ENCODE peak calls at places on chromosome 2, in ten cellular contexts. One of them, this sample, is unnamed.

GRCh38 chr2:177164584-177165052 is 48.0 kb upstream of the HNRNPA3 start:
- DNase-seq in GM23338: peak; percentile 88
- DNase-seq in MM.1S: peak; percentile 67
- DNase-seq in hepatocyte: peak; percentile 90
- DNase-seq in HCT116: peak; percentile 68
- DNase-seq in SK-N-SH: peak; percentile 78
- DNase-seq in GM23248: peak; percentile 91
- DNase-seq in Karpas-422: peak; percentile 90
- DNase-seq in PC-3: peak; percentile 83
- DNase-seq in PC-9: peak; percentile 87
- DNase-seq in this sample: peak; percentile 85

GRCh38 chr2:122236152-122236892 is 480.9 kb downstream of the TSN start:
- DNase-seq in HCT116: no peak
- DNase-seq in GM23248: peak; percentile 91
- DNase-seq in PC-9: peak; percentile 36
- DNase-seq in MM.1S: no peak
- DNase-seq in hepatocyte: no peak
- DNase-seq in SK-N-SH: peak; percentile 15
- DNase-seq in GM23338: no peak
- DNase-seq in Karpas-422: no peak
- DNase-seq in PC-3: peak; percentile 98
- DNase-seq in this sample: no peak

GRCh38 chr2:69997296-69998184 is 36.1 kb upstream of the ASPRV1 start:
- DNase-seq in SK-N-SH: no peak
- DNase-seq in PC-9: peak; percentile 82
- DNase-seq in GM23248: peak; percentile 88
- DNase-seq in HCT116: peak; percentile 57
- DNase-seq in MM.1S: no peak
- DNase-seq in PC-3: peak; percentile 94
- DNase-seq in hepatocyte: peak; percentile 51
- DNase-seq in GM23338: peak; percentile 19
- DNase-seq in Karpas-422: no peak
- DNase-seq in this sample: no peak

GRCh38 chr2:174675615-174676014 is 78.0 kb upstream of the WIPF1 start:
- DNase-seq in hepatocyte: no peak
- DNase-seq in Karpas-422: no peak
- DNase-seq in PC-9: no peak
- DNase-seq in PC-3: no peak
- DNase-seq in GM23338: no peak
- DNase-seq in MM.1S: no peak
- DNase-seq in HCT116: no peak
- DNase-seq in GM23248: no peak
- DNase-seq in SK-N-SH: no peak
- DNase-seq in this sample: no peak

GRCh38 chr2:55649211-55649610 is 31.8 kb upstream of the PPP4R3B start:
- DNase-seq in PC-9: no peak
- DNase-seq in GM23338: no peak
- DNase-seq in MM.1S: no peak
- DNase-seq in PC-3: no peak
- DNase-seq in GM23248: no peak
- DNase-seq in SK-N-SH: no peak
- DNase-seq in HCT116: no peak
- DNase-seq in Karpas-422: no peak
- DNase-seq in hepatocyte: no peak
- DNase-seq in this sample: no peak

GRCh38 chr2:16103614-16104344 is 163.4 kb downstream of the MYCN start:
- DNase-seq in HCT116: no peak
- DNase-seq in SK-N-SH: no peak
- DNase-seq in MM.1S: no peak
- DNase-seq in hepatocyte: no peak
- DNase-seq in Karpas-422: no peak
- DNase-seq in GM23248: no peak
- DNase-seq in PC-9: no peak
- DNase-seq in PC-3: no peak
- DNase-seq in GM23338: peak; percentile 76
- DNase-seq in this sample: no peak

GRCh38 chr2:236578411-236578846 is 8.8 kb downstream of the ACKR3 start:
- DNase-seq in SK-N-SH: no peak
- DNase-seq in Karpas-422: no peak
- DNase-seq in GM23338: no peak
- DNase-seq in MM.1S: no peak
- DNase-seq in hepatocyte: no peak
- DNase-seq in HCT116: no peak
- DNase-seq in PC-9: no peak
- DNase-seq in GM23248: no peak
- DNase-seq in PC-3: no peak
- DNase-seq in this sample: no peak

GRCh38 chr2:196967126-196967525 is 40.6 kb upstream of the PGAP1 start:
- DNase-seq in PC-9: no peak
- DNase-seq in GM23338: peak; percentile 62
- DNase-seq in HCT116: no peak
- DNase-seq in Karpas-422: no peak
- DNase-seq in MM.1S: no peak
- DNase-seq in hepatocyte: no peak
- DNase-seq in GM23248: peak; percentile 61
- DNase-seq in SK-N-SH: no peak
- DNase-seq in PC-3: no peak
- DNase-seq in this sample: no peak

GRCh38 chr2:240640939-240641338 is 15.7 kb downstream of the GPR35 start:
- DNase-seq in GM23248: peak; percentile 72
- DNase-seq in SK-N-SH: peak; percentile 85
- DNase-seq in hepatocyte: peak; percentile 76
- DNase-seq in PC-3: peak; percentile 50
- DNase-seq in MM.1S: no peak
- DNase-seq in HCT116: peak; percentile 29
- DNase-seq in PC-9: peak; percentile 66
- DNase-seq in GM23338: peak; percentile 86
- DNase-seq in Karpas-422: no peak
- DNase-seq in this sample: no peak

GRCh38 chr2:68994864-68995263 is 18.1 kb upstream of the ANTXR1 start:
- DNase-seq in PC-3: peak; percentile 91
- DNase-seq in PC-9: peak; percentile 60
- DNase-seq in SK-N-SH: no peak
- DNase-seq in GM23248: peak; percentile 93
- DNase-seq in MM.1S: no peak
- DNase-seq in HCT116: no peak
- DNase-seq in GM23338: no peak
- DNase-seq in hepatocyte: no peak
- DNase-seq in Karpas-422: no peak
- DNase-seq in this sample: no peak

GRCh38 chr2:228039752-228040534 is 141.5 kb downstream of the SPHKAP start:
- DNase-seq in GM23338: peak; percentile 67
- DNase-seq in PC-3: peak; percentile 51
- DNase-seq in hepatocyte: peak; percentile 48
- DNase-seq in MM.1S: peak; percentile 36
- DNase-seq in Karpas-422: peak; percentile 68
- DNase-seq in SK-N-SH: peak; percentile 25
- DNase-seq in PC-9: no peak
- DNase-seq in GM23248: peak; percentile 62
- DNase-seq in HCT116: peak; percentile 34
- DNase-seq in this sample: peak; percentile 36

GRCh38 chr2:223696719-223697118 is 94.6 kb upstream of the SCG2 start:
- DNase-seq in SK-N-SH: no peak
- DNase-seq in Karpas-422: no peak
- DNase-seq in MM.1S: no peak
- DNase-seq in HCT116: peak; percentile 87
- DNase-seq in GM23338: no peak
- DNase-seq in PC-3: peak; percentile 89
- DNase-seq in GM23248: peak; percentile 48
- DNase-seq in PC-9: peak; percentile 26
- DNase-seq in hepatocyte: no peak
- DNase-seq in this sample: no peak

GRCh38 chr2:126874961-126875360 is 23.7 kb upstream of the TEX51 start:
- DNase-seq in Karpas-422: no peak
- DNase-seq in GM23248: no peak
- DNase-seq in PC-9: no peak
- DNase-seq in hepatocyte: peak; percentile 69
- DNase-seq in MM.1S: no peak
- DNase-seq in HCT116: no peak
- DNase-seq in GM23338: no peak
- DNase-seq in SK-N-SH: no peak
- DNase-seq in PC-3: no peak
- DNase-seq in this sample: no peak

GRCh38 chr2:105862843-105863242 is 118.1 kb downstream of the NCK2 start:
- DNase-seq in MM.1S: no peak
- DNase-seq in hepatocyte: no peak
- DNase-seq in GM23248: peak; percentile 16
- DNase-seq in Karpas-422: no peak
- DNase-seq in SK-N-SH: no peak
- DNase-seq in PC-3: no peak
- DNase-seq in GM23338: no peak
- DNase-seq in HCT116: no peak
- DNase-seq in PC-9: no peak
- DNase-seq in this sample: no peak

GRCh38 chr2:128646091-128646490 is 327.4 kb upstream of the HS6ST1 start:
- DNase-seq in GM23338: no peak
- DNase-seq in SK-N-SH: no peak
- DNase-seq in Karpas-422: no peak
- DNase-seq in hepatocyte: no peak
- DNase-seq in PC-9: no peak
- DNase-seq in HCT116: no peak
- DNase-seq in PC-3: no peak
- DNase-seq in MM.1S: no peak
- DNase-seq in GM23248: no peak
- DNase-seq in this sample: no peak

GRCh38 chr2:174438146-174438886 is 42.8 kb downstream of the SCRN3 start:
- DNase-seq in PC-9: no peak
- DNase-seq in PC-3: no peak
- DNase-seq in GM23248: no peak
- DNase-seq in GM23338: no peak
- DNase-seq in MM.1S: no peak
- DNase-seq in hepatocyte: no peak
- DNase-seq in HCT116: no peak
- DNase-seq in SK-N-SH: no peak
- DNase-seq in Karpas-422: no peak
- DNase-seq in this sample: no peak

GRCh38 chr2:179604638-179605037 is 256.8 kb downstream of the ZNF385B start:
- DNase-seq in GM23248: no peak
- DNase-seq in HCT116: no peak
- DNase-seq in GM23338: no peak
- DNase-seq in Karpas-422: no peak
- DNase-seq in PC-3: no peak
- DNase-seq in hepatocyte: no peak
- DNase-seq in MM.1S: no peak
- DNase-seq in SK-N-SH: no peak
- DNase-seq in PC-9: no peak
- DNase-seq in this sample: no peak
- H3K9me2 ChIP-seq in GM23248: no peaks in the 10 kb centered on the region
- H3K9me2 ChIP-seq in HCT116: no peaks in the 10 kb centered on the region
- H3K9me2 ChIP-seq in GM23338: peaks cover 4% of the 10 kb centered on the region
- H3K9me2 ChIP-seq in Karpas-422: no peaks in the 10 kb centered on the region
- H3K9me2 ChIP-seq in PC-3: no peaks in the 10 kb centered on the region
- H3K9me2 ChIP-seq in hepatocyte: no peaks in the 10 kb centered on the region
- H3K9me2 ChIP-seq in MM.1S: no peaks in the 10 kb centered on the region
- H3K9me2 ChIP-seq in SK-N-SH: no peaks in the 10 kb centered on the region
- H3K9me2 ChIP-seq in PC-9: peaks cover 3% of the 10 kb centered on the region
- H3K9me2 ChIP-seq in this sample: no peaks in the 10 kb centered on the region

GRCh38 chr2:112480540-112481049 is 1.4 kb upstream of the TTL start:
- DNase-seq in PC-3: no peak
- DNase-seq in GM23248: no peak
- DNase-seq in GM23338: peak; percentile 36
- DNase-seq in MM.1S: peak; percentile 12
- DNase-seq in HCT116: no peak
- DNase-seq in PC-9: peak; percentile 9
- DNase-seq in Karpas-422: peak; percentile 68
- DNase-seq in SK-N-SH: peak; percentile 58
- DNase-seq in hepatocyte: peak; percentile 10
- DNase-seq in this sample: no peak
- H3K27ac ChIP-seq in PC-3: no peak overlapping the region
- H3K27ac ChIP-seq in GM23248: no peak overlapping the region
- H3K27ac ChIP-seq in GM23338: no peak overlapping the region
- H3K27ac ChIP-seq in MM.1S: no peak overlapping the region
- H3K27ac ChIP-seq in HCT116: peak overlapping the region; percentile 87
- H3K27ac ChIP-seq in PC-9: no peak overlapping the region
- H3K27ac ChIP-seq in Karpas-422: no peak overlapping the region
- H3K27ac ChIP-seq in SK-N-SH: peak overlapping the region; percentile 45
- H3K27ac ChIP-seq in hepatocyte: peak overlapping the region; percentile 92
- H3K27ac ChIP-seq in this sample: peak overlapping the region; percentile 89

DNA sequence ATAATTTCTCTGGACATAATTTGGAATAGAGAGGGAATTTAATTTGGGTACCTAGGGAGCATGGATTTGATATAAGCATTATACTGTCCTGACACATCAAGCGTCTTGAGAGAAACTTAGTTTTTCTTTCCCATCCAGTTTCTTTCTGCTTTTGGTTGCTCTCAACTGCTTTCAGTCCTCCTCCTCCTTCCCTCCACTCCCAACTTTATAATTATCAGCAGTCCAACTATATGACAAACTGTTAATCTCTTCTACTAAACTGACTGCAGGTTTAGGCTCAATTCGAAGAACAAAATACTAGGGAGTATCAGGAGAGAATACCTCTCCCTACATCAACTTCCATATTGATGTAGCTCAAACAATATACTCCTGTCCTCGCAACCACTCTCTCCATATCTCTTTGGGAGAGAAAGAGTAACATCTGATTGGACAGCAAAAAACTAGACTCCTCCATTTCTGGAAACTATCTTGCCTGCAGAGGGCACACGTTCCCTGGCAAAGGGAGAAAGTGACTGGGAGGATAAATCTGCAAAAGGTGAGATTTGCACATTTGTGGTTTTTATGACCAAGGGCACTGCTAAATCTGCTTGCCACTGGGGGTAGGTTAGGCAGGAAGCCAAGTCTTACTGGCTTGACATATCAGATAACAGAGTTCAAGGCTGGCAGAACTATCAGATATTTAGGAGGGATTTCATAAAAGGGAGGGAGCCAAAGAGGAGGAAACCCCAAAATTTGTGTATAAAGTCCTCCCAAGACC is 40.1 kb downstream of the ICA1L start:
- DNase-seq in GM23248: peak; percentile 65
- DNase-seq in Karpas-422: peak; percentile 93
- DNase-seq in HCT116: peak; percentile 61
- DNase-seq in SK-N-SH: peak; percentile 64
- DNase-seq in MM.1S: peak; percentile 92
- DNase-seq in hepatocyte: peak; percentile 44
- DNase-seq in GM23338: peak; percentile 73
- DNase-seq in PC-9: peak; percentile 29
- DNase-seq in PC-3: peak; percentile 86
- DNase-seq in this sample: peak; percentile 69
- H2AFZ ChIP-seq in GM23248: peak overlapping the region; percentile 40
- H2AFZ ChIP-seq in Karpas-422: no peak overlapping the region
- H2AFZ ChIP-seq in HCT116: peak overlapping the region; percentile 84
- H2AFZ ChIP-seq in SK-N-SH: no peak overlapping the region
- H2AFZ ChIP-seq in MM.1S: no peak overlapping the region
- H2AFZ ChIP-seq in hepatocyte: no peak overlapping the region
- H2AFZ ChIP-seq in GM23338: peak overlapping the region; percentile 15
- H2AFZ ChIP-seq in PC-9: peak overlapping the region; percentile 30
- H2AFZ ChIP-seq in PC-3: peak overlapping the region; percentile 59
- H2AFZ ChIP-seq in this sample: peak overlapping the region; percentile 55

DNA sequence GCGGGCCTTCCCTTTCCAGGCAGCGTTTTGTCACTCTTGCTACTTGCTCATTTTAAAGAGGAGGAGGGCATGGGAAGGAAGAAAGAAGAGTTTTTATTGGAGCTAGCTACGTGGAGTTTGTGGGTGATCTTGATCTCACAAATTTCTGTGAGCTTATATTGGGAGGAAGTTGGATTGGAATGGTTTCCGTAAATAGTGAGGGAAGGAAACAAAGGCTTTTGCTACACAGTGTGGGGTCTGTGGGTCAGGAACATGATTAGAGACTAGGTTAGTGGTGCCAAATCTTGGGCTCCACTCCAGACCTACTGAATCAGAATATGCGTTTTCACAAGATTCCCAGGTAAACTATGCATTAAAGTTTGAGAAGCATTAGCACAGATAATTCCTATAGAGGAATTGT is 8.1 kb downstream of the RALB start:
- DNase-seq in MM.1S: no peak
- DNase-seq in SK-N-SH: no peak
- DNase-seq in Karpas-422: no peak
- DNase-seq in PC-3: no peak
- DNase-seq in GM23248: no peak
- DNase-seq in hepatocyte: no peak
- DNase-seq in GM23338: no peak
- DNase-seq in PC-9: no peak
- DNase-seq in HCT116: no peak
- DNase-seq in this sample: no peak
- H3K9me2 ChIP-seq in MM.1S: no peaks in the 10 kb centered on the region
- H3K9me2 ChIP-seq in SK-N-SH: no peaks in the 10 kb centered on the region
- H3K9me2 ChIP-seq in Karpas-422: no peaks in the 10 kb centered on the region
- H3K9me2 ChIP-seq in PC-3: no peaks in the 10 kb centered on the region
- H3K9me2 ChIP-seq in GM23248: no peaks in the 10 kb centered on the region
- H3K9me2 ChIP-seq in hepatocyte: no peaks in the 10 kb centered on the region
- H3K9me2 ChIP-seq in GM23338: peaks cover 6% of the 10 kb centered on the region
- H3K9me2 ChIP-seq in PC-9: no peaks in the 10 kb centered on the region
- H3K9me2 ChIP-seq in HCT116: no peaks in the 10 kb centered on the region
- H3K9me2 ChIP-seq in this sample: no peaks in the 10 kb centered on the region

This sample was measured in OCI-LY7.